ENCODE peak calls at places on chromosomes 3 and 15, in six cellular contexts. One of them, this sample, is unnamed.

GRCh38 chr3:12812812-12813211 is 16.3 kb downstream of the CAND2 start:
- DNase-seq in PC-3: no peak
- DNase-seq in heart right ventricle: no peak
- DNase-seq in fibroblast of the aortic adventitia: no peak
- DNase-seq in AG09309: no peak
- DNase-seq in Peyer's patch: no peak
- DNase-seq in this sample: no peak

GRCh38 chr3:185916042-185916833 is 21.6 kb downstream of the TRA2B start:
- DNase-seq in heart right ventricle: no peak
- DNase-seq in AG09309: no peak
- DNase-seq in fibroblast of the aortic adventitia: no peak
- DNase-seq in PC-3: no peak
- DNase-seq in Peyer's patch: no peak
- DNase-seq in this sample: no peak

GRCh38 chr3:116005404-116005803 is 382.1 kb downstream of the GAP43 start:
- DNase-seq in fibroblast of the aortic adventitia: peak
- DNase-seq in Peyer's patch: no peak
- DNase-seq in PC-3: peak
- DNase-seq in AG09309: peak
- DNase-seq in heart right ventricle: peak
- DNase-seq in this sample: no peak

GRCh38 chr3:48899298-48899697 is 616 bp upstream of the SLC25A20 start:
- DNase-seq in fibroblast of the aortic adventitia: no peak
- DNase-seq in PC-3: no peak
- DNase-seq in AG09309: no peak
- DNase-seq in Peyer's patch: no peak
- DNase-seq in heart right ventricle: no peak
- DNase-seq in this sample: no peak

GRCh38 chr3:46862689-46863020 is 589 bp downstream of the MYL3 start:
- DNase-seq in AG09309: no peak
- DNase-seq in PC-3: no peak
- DNase-seq in Peyer's patch: no peak
- DNase-seq in fibroblast of the aortic adventitia: no peak
- DNase-seq in heart right ventricle: no peak
- DNase-seq in this sample: peak

GRCh38 chr3:11582123-11582968 is 61.4 kb downstream of the VGLL4 start:
- DNase-seq in PC-3: no peak
- DNase-seq in AG09309: peak
- DNase-seq in heart right ventricle: peak
- DNase-seq in Peyer's patch: no peak
- DNase-seq in fibroblast of the aortic adventitia: peak
- DNase-seq in this sample: peak

GRCh38 chr3:25128735-25129134 is 299.3 kb upstream of the RARB start:
- DNase-seq in fibroblast of the aortic adventitia: no peak
- DNase-seq in AG09309: no peak
- DNase-seq in PC-3: no peak
- DNase-seq in Peyer's patch: no peak
- DNase-seq in heart right ventricle: no peak
- DNase-seq in this sample: no peak

GRCh38 chr15:35078221-35078915 is 6.7 kb downstream of the NANOGP8 start:
- DNase-seq in AG09309: peak
- DNase-seq in heart right ventricle: no peak
- DNase-seq in PC-3: peak
- DNase-seq in Peyer's patch: no peak
- DNase-seq in fibroblast of the aortic adventitia: peak
- DNase-seq in this sample: no peak

GRCh38 chr3:14688525-14688924 is 13.6 kb downstream of the C3orf20 start:
- DNase-seq in AG09309: no peak
- DNase-seq in heart right ventricle: no peak
- DNase-seq in Peyer's patch: no peak
- DNase-seq in PC-3: no peak
- DNase-seq in fibroblast of the aortic adventitia: no peak
- DNase-seq in this sample: no peak

GRCh38 chr3:42685891-42686820 is 819 bp downstream of the KLHL40 start:
- DNase-seq in fibroblast of the aortic adventitia: no peak
- DNase-seq in Peyer's patch: no peak
- DNase-seq in heart right ventricle: no peak
- DNase-seq in PC-3: no peak
- DNase-seq in AG09309: no peak
- DNase-seq in this sample: no peak

GRCh38 chr15:40869686-40870085 is 4.3 kb downstream of the RHOV start:
- DNase-seq in heart right ventricle: no peak
- DNase-seq in AG09309: no peak
- DNase-seq in fibroblast of the aortic adventitia: no peak
- DNase-seq in PC-3: no peak
- DNase-seq in Peyer's patch: no peak
- DNase-seq in this sample: no peak

GRCh38 chr3:12773724-12774105 is 14.7 kb upstream of the TMEM40 start:
- DNase-seq in AG09309: no peak
- DNase-seq in Peyer's patch: no peak
- DNase-seq in PC-3: no peak
- DNase-seq in fibroblast of the aortic adventitia: no peak
- DNase-seq in heart right ventricle: no peak
- DNase-seq in this sample: no peak

GRCh38 chr15:81002254-81003022 is 1.7 kb downstream of the TLNRD1 start:
- DNase-seq in PC-3: no peak
- DNase-seq in heart right ventricle: peak
- DNase-seq in fibroblast of the aortic adventitia: no peak
- DNase-seq in Peyer's patch: no peak
- DNase-seq in AG09309: no peak
- DNase-seq in this sample: peak

GRCh38 chr15:97691799-97692198 is 268.7 kb upstream of the ARRDC4 start:
- DNase-seq in PC-3: peak
- DNase-seq in heart right ventricle: no peak
- DNase-seq in fibroblast of the aortic adventitia: no peak
- DNase-seq in Peyer's patch: no peak
- DNase-seq in AG09309: no peak
- DNase-seq in this sample: no peak

GRCh38 chr3:14261229-14261628 is 82.6 kb downstream of the LSM3 start:
- DNase-seq in fibroblast of the aortic adventitia: peak
- DNase-seq in PC-3: peak
- DNase-seq in heart right ventricle: peak
- DNase-seq in Peyer's patch: peak
- DNase-seq in AG09309: peak
- DNase-seq in this sample: peak

GRCh38 chr15:90918835-90919234 is 13.5 kb downstream of the HDDC3 start:
- DNase-seq in heart right ventricle: no peak
- DNase-seq in fibroblast of the aortic adventitia: no peak
- DNase-seq in AG09309: no peak
- DNase-seq in Peyer's patch: no peak
- DNase-seq in PC-3: no peak
- DNase-seq in this sample: no peak

GRCh38 chr15:98803228-98804056 is 155.1 kb downstream of the IGF1R start:
- DNase-seq in AG09309: no peak
- DNase-seq in heart right ventricle: no peak
- DNase-seq in PC-3: peak
- DNase-seq in Peyer's patch: no peak
- DNase-seq in fibroblast of the aortic adventitia: peak
- DNase-seq in this sample: no peak

GRCh38 chr3:134857776-134858515 is 62.9 kb downstream of the EPHB1 start:
- DNase-seq in Peyer's patch: no peak
- DNase-seq in fibroblast of the aortic adventitia: no peak
- DNase-seq in heart right ventricle: no peak
- DNase-seq in PC-3: no peak
- DNase-seq in AG09309: no peak
- DNase-seq in this sample: peak

GRCh38 chr15:63380828-63381282 is 791 bp downstream of the CA12 start:
- DNase-seq in AG09309: no peak
- DNase-seq in heart right ventricle: no peak
- DNase-seq in Peyer's patch: no peak
- DNase-seq in PC-3: no peak
- DNase-seq in fibroblast of the aortic adventitia: peak
- DNase-seq in this sample: peak

GRCh38 chr3:84946240-84946639 is 12.5 kb upstream of the CADM2 start:
- DNase-seq in AG09309: no peak
- DNase-seq in Peyer's patch: no peak
- DNase-seq in fibroblast of the aortic adventitia: no peak
- DNase-seq in PC-3: peak
- DNase-seq in heart right ventricle: no peak
- DNase-seq in this sample: no peak

DNA sequence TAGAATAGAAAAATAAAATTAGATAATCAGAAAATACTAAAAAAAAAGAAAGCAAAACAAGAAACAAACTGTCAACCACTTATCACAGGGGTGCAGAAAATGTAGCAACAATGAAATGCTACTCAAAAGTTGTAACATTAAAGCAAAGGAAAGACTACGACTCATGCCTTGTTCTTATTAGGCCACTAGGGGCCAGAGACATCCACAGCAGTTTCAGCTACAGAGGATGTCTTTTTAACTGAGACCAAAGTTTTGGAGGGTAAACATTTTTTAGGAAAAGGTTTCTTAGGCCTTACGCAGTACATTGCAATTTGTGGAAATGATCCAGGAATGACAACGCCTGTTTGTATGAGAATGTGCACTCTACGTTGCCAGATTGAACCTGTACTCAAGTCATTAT is 15.4 kb upstream of the CADM2 start:
- DNase-seq in fibroblast of the aortic adventitia: no peak
- DNase-seq in AG09309: no peak
- DNase-seq in PC-3: peak
- DNase-seq in heart right ventricle: no peak
- DNase-seq in Peyer's patch: no peak
- DNase-seq in this sample: no peak
- TF ChIP-seq CTCF in fibroblast of the aortic adventitia: no peak
- TF ChIP-seq CTCF in AG09309: no peak
- TF ChIP-seq CTCF in PC-3: peak
- TF ChIP-seq CTCF in heart right ventricle: no peak
- TF ChIP-seq CTCF in Peyer's patch: no peak
- TF ChIP-seq CTCF in this sample: no peak

GRCh38 chr3:32819086-32819450 is 1.3 kb downstream of the TRIM71 start:
- DNase-seq in Peyer's patch: no peak
- DNase-seq in heart right ventricle: no peak
- DNase-seq in PC-3: no peak
- DNase-seq in fibroblast of the aortic adventitia: no peak
- DNase-seq in AG09309: no peak
- DNase-seq in this sample: no peak
- H3K4me3 ChIP-seq in Peyer's patch: no peak
- H3K4me3 ChIP-seq in heart right ventricle: no peak
- H3K4me3 ChIP-seq in PC-3: no peak
- H3K4me3 ChIP-seq in fibroblast of the aortic adventitia: no peak
- H3K4me3 ChIP-seq in AG09309: no peak
- H3K4me3 ChIP-seq in this sample: no peak

GRCh38 chr3:64651791-64652241 is 36.0 kb downstream of the ADAMTS9 start:
- DNase-seq in PC-3: no peak
- DNase-seq in AG09309: no peak
- DNase-seq in heart right ventricle: no peak
- DNase-seq in Peyer's patch: no peak
- DNase-seq in fibroblast of the aortic adventitia: peak
- DNase-seq in this sample: no peak
- TF ChIP-seq CTCF in PC-3: no peak
- TF ChIP-seq CTCF in AG09309: no peak
- TF ChIP-seq CTCF in heart right ventricle: no peak
- TF ChIP-seq CTCF in Peyer's patch: no peak
- TF ChIP-seq CTCF in fibroblast of the aortic adventitia: peak
- TF ChIP-seq CTCF in this sample: no peak

GRCh38 chr3:117084277-117084676 is 374.7 kb downstream of the TUSC7 start:
- DNase-seq in PC-3: no peak
- DNase-seq in heart right ventricle: no peak
- DNase-seq in Peyer's patch: no peak
- DNase-seq in fibroblast of the aortic adventitia: no peak
- DNase-seq in AG09309: no peak
- DNase-seq in this sample: no peak

GRCh38 chr3:117084739-117085270 is 375.2 kb downstream of the TUSC7 start:
- DNase-seq in AG09309: no peak
- DNase-seq in Peyer's patch: no peak
- DNase-seq in fibroblast of the aortic adventitia: no peak
- DNase-seq in heart right ventricle: no peak
- DNase-seq in PC-3: no peak
- DNase-seq in this sample: no peak

DNA sequence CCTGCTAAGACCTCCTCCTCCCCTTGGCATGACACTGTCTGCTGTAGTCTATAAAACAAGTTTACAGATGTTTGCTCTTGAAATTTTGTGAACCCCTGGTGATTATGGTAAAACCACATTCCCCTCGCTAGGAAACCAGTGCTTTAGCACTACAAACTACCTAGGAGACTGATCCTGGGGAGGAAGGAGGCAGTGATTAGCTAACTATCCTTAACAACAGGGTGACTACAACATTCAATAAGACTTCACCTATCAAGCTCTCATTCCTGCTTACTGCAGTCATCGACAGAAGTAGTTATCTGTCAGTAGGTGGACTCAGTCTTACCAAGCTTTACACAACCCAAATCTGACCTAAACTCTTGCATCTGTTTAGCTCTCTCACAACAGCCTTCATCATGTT is 371.3 kb downstream of the TUSC7 start:
- DNase-seq in heart right ventricle: no peak
- DNase-seq in AG09309: no peak
- DNase-seq in Peyer's patch: no peak
- DNase-seq in PC-3: no peak
- DNase-seq in fibroblast of the aortic adventitia: no peak
- DNase-seq in this sample: no peak
- H3K4me3 ChIP-seq in heart right ventricle: no peak
- H3K4me3 ChIP-seq in AG09309: no peak
- H3K4me3 ChIP-seq in Peyer's patch: no peak
- H3K4me3 ChIP-seq in PC-3: no peak
- H3K4me3 ChIP-seq in fibroblast of the aortic adventitia: no peak
- H3K4me3 ChIP-seq in this sample: no peak

GRCh38 chr3:72265250-72265649 is 480.3 kb upstream of the PROK2 start:
- DNase-seq in fibroblast of the aortic adventitia: peak
- DNase-seq in PC-3: no peak
- DNase-seq in Peyer's patch: no peak
- DNase-seq in heart right ventricle: no peak
- DNase-seq in AG09309: no peak
- DNase-seq in this sample: no peak
- TF ChIP-seq CTCF in fibroblast of the aortic adventitia: peak
- TF ChIP-seq CTCF in PC-3: peak
- TF ChIP-seq CTCF in Peyer's patch: peak
- TF ChIP-seq CTCF in heart right ventricle: no peak
- TF ChIP-seq CTCF in AG09309: peak
- TF ChIP-seq CTCF in this sample: no peak

GRCh38 chr3:150104564-150104963 is 133.9 kb upstream of the PFN2 start:
- DNase-seq in heart right ventricle: no peak
- DNase-seq in AG09309: no peak
- DNase-seq in PC-3: no peak
- DNase-seq in fibroblast of the aortic adventitia: peak
- DNase-seq in Peyer's patch: no peak
- DNase-seq in this sample: no peak
- H3K4me3 ChIP-seq in heart right ventricle: no peak
- H3K4me3 ChIP-seq in AG09309: no peak
- H3K4me3 ChIP-seq in PC-3: no peak
- H3K4me3 ChIP-seq in fibroblast of the aortic adventitia: no peak
- H3K4me3 ChIP-seq in Peyer's patch: no peak
- H3K4me3 ChIP-seq in this sample: no peak

GRCh38 chr3:43689166-43689565 is 1.6 kb upstream of the ABHD5 start:
- DNase-seq in fibroblast of the aortic adventitia: no peak
- DNase-seq in AG09309: no peak
- DNase-seq in Peyer's patch: no peak
- DNase-seq in PC-3: no peak
- DNase-seq in heart right ventricle: no peak
- DNase-seq in this sample: no peak

GRCh38 chr3:43691120-43692002 is 623 bp downstream of the ABHD5 start:
- DNase-seq in Peyer's patch: peak
- DNase-seq in AG09309: no peak
- DNase-seq in heart right ventricle: peak
- DNase-seq in PC-3: peak
- DNase-seq in fibroblast of the aortic adventitia: peak
- DNase-seq in this sample: no peak

GRCh38 chr3:43692085-43692484 is 1.3 kb downstream of the ABHD5 start:
- DNase-seq in heart right ventricle: no peak
- DNase-seq in Peyer's patch: no peak
- DNase-seq in fibroblast of the aortic adventitia: no peak
- DNase-seq in AG09309: no peak
- DNase-seq in PC-3: no peak
- DNase-seq in this sample: no peak

GRCh38 chr3:43689766-43690399 is 855 bp upstream of the ABHD5 start:
- DNase-seq in PC-3: peak
- DNase-seq in heart right ventricle: no peak
- DNase-seq in fibroblast of the aortic adventitia: no peak
- DNase-seq in AG09309: no peak
- DNase-seq in Peyer's patch: no peak
- DNase-seq in this sample: no peak

GRCh38 chr3:43690400-43691119 is at the start of gene ABHD5:
- DNase-seq in Peyer's patch: peak
- DNase-seq in AG09309: peak
- DNase-seq in fibroblast of the aortic adventitia: peak
- DNase-seq in PC-3: peak
- DNase-seq in heart right ventricle: peak
- DNase-seq in this sample: peak
- TF ChIP-seq CTCF in Peyer's patch: peak
- TF ChIP-seq CTCF in AG09309: peak
- TF ChIP-seq CTCF in fibroblast of the aortic adventitia: peak
- TF ChIP-seq CTCF in PC-3: peak
- TF ChIP-seq CTCF in heart right ventricle: no peak
- TF ChIP-seq CTCF in this sample: no peak

This sample was measured in lower leg skin.